ENCODE peak calls at places on chromosomes 3 and 15, in seven cellular contexts. L, J, B, O, F, T and X are unnamed samples.

GRCh38 chr15:71586463-71586862 is 223.9 kb upstream of the NR2E3 start:
- DNase-seq in T (no peak), J (no peak), O (no peak), L (no peak), F (no peak), B (no peak), X (no peak)

GRCh38 chr3:42780892-42781700 is 8.0 kb upstream of the CCDC13 start:
- DNase-seq in T (peak), J (peak), L (peak), B (peak), O (peak), F (peak), X (peak)

GRCh38 chr3:28645149-28645548 is 296.5 kb upstream of the AZI2 start:
- DNase-seq in F (no peak), J (no peak), T (no peak), L (no peak), O (no peak), B (no peak), X (no peak)

GRCh38 chr3:32820971-32821685 is 3.3 kb downstream of the TRIM71 start:
- DNase-seq in J (no peak), B (no peak), F (no peak), O (no peak), T (no peak), L (no peak), X (no peak)

GRCh38 chr3:46891132-46891531 is 13.6 kb downstream of the PTH1R start:
- DNase-seq in O (no peak), F (no peak), T (no peak), B (no peak), J (no peak), L (no peak), X (no peak)

GRCh38 chr15:82647045-82647834 is at the start of gene CPEB1:
- DNase-seq in L (no peak), F (no peak), J (peak), B (peak), T (peak), O (peak), X (no peak)

GRCh38 chr3:71111784-71112440 is 471.6 kb downstream of the FOXP1 start:
- DNase-seq in L (peak), T (no peak), J (peak), F (no peak), O (peak), B (peak), X (peak)

GRCh38 chr3:181278468-181279238 is 289.1 kb upstream of the DNAJC19 start:
- DNase-seq in B (no peak), J (no peak), O (no peak), T (no peak), L (no peak), F (peak), X (peak)

GRCh38 chr3:55157736-55158135 is 229.9 kb upstream of the LRTM1 start:
- DNase-seq in T (no peak), L (peak), O (no peak), B (peak), J (no peak), F (no peak), X (no peak)

GRCh38 chr3:160869825-160870224 is 113.8 kb downstream of the PPM1L start:
- DNase-seq in T (no peak), J (no peak), O (no peak), B (peak), F (no peak), L (peak), X (no peak)

GRCh38 chr3:39255503-39256325 is 24.1 kb downstream of the CX3CR1 start:
- DNase-seq in F (no peak), T (no peak), O (no peak), B (no peak), L (no peak), J (no peak), X (no peak)

GRCh38 chr3:54139630-54140029 is 17.3 kb downstream of the CACNA2D3 start:
- DNase-seq in B (no peak), T (no peak), F (no peak), J (no peak), L (no peak), O (no peak), X (no peak)

GRCh38 chr3:17553080-17553479 is 189.4 kb downstream of the TBC1D5 start:
- DNase-seq in L (no peak), J (peak), T (no peak), F (no peak), B (peak), O (no peak), X (peak)

GRCh38 chr15:56052389-56053045 is 59.1 kb upstream of the NEDD4 start:
- DNase-seq in J (peak), L (peak), O (peak), F (no peak), T (peak), B (peak), X (peak)

GRCh38 chr15:99366013-99366412 is 114.7 kb downstream of the LRRC28 start:
- DNase-seq in T (no peak), J (no peak), F (no peak), B (no peak), O (no peak), L (no peak), X (no peak)

GRCh38 chr15:99368743-99369142 is 117.5 kb downstream of the LRRC28 start:
- DNase-seq in J (no peak), F (no peak), L (no peak), O (no peak), B (no peak), T (no peak), X (no peak)

GRCh38 chr15:99361541-99362185 is 110.4 kb downstream of the LRRC28 start:
- DNase-seq in F (no peak), L (peak), T (peak), J (peak), O (peak), B (no peak), X (peak)

GRCh38 chr15:99369250-99369649 is 118.0 kb downstream of the LRRC28 start:
- DNase-seq in O (no peak), B (no peak), L (no peak), T (no peak), J (no peak), F (no peak), X (no peak)

DNA sequence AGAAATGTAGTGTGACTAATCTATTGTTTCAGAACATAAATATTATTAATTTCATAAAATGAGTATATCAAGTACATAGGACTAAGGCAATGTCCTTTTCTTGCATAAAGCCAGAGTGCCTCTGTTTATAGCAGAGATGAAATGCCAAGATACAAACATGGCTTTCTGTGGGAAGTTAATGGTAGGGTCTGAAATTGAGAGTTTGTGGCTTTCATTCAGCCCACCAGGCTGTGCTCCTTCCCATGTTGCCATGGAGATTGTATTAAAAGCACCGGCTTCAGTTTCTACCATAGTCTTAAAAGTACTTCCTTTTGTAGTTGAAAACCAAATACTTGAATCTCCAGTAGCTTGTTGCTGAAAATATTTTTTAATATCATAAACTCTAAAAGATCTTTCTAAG is 114.0 kb downstream of the LRRC28 start:
- DNase-seq in T (no peak), L (no peak), O (no peak), J (no peak), F (no peak), B (no peak), X (peak)
- H3K4me2 ChIP-seq in T (no peak), L (no peak), O (no peak), J (no peak), F (no peak), B (no peak), X (no peak)

DNA sequence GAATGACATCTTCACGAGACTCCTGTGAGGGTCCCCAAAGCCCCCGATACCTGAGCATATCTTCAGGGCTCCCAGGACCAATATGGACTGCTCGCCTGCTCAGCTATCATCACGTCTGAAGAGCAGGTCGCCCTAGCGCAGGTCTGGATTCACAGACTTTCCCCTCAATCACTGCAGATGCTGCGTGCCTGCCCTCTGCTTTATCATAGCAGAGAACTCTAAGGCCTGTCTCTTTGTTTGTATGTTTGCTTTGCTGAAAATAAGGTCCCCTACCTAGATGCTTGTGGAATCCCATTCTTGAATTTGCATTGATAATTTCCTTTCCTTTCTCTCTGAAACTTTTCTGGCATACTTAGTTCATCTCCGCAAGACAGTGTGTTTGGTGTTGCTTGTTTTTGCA is 140.3 kb upstream of the NSMCE3 start:
- DNase-seq in T (no peak), L (no peak), F (no peak), O (no peak), B (no peak), J (no peak), X (no peak)
- H3K4me2 ChIP-seq in T (no peak), L (no peak), F (no peak), O (no peak), B (no peak), J (no peak), X (no peak)

DNA sequence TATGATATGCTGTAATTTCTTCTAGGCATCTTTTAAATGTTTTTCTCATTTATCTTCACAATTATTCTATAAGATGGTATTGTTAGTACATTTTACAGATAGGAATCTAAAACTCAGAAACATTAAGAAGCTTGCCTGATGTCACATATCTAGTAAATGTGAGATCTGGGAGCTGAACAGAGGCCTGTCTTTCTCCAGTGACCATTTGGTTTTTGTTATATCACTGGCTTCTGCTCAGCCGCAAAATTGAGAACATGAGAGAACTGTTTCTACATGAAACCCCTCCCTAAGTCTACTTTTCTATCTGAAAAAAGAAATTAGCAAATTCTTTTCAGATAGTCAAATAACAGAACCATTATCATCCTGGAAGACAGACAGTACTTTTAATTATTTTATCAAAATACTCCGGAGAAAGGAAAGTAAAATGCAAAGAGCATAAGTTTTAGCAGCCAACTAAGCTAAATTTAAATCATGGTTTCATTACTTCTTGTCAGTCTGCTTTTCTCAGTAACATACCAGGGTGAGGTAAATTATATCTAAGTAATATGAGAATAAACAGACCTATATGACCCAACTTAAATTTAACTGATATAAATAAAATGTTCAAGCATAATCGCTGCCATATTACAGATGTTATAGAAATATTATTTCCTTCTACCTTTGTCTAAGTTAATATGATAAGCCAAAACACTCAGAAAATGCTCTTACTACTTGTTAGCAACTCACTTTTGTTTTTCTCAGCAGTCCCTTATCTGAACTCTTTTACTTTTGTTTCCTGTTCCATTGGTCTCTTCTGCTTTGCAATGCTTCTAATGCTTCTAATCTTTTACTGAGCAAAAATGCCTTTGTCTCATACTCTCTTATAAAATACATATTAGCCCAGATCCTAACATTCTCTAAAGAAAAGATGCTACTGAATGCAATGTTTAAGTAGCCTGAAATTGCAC is 68.0 kb upstream of the MBNL1 start:
- DNase-seq in F (no peak), B (no peak), T (peak), L (no peak), J (no peak), O (no peak), X (peak)
- H3K4me2 ChIP-seq in F (no peak), B (no peak), T (no peak), L (no peak), J (peak), O (peak), X (peak)

DNA sequence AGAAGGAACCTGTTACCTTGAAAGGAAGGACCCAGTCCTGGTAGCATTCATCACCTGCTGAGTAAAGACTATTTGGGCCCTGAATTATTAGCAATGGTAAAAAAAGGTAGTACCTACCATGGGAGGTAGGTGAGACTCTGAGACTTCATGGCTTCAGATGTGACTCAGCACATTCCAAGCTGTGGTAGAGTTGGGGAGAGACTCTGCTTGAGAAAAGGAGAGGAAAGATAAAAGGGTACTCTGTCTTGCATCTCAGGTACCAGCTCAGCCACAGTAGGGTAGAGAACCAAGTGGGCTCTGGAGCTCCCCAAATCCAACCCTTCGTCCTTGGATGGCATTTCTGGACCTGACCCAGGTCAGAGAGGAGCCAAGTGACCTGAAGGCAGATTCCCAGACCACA is 430.4 kb downstream of the TBL1XR1 start:
- DNase-seq in F (no peak), J (no peak), B (no peak), O (no peak), T (peak), L (peak), X (no peak)
- H3K4me2 ChIP-seq in F (no peak), J (no peak), B (no peak), O (no peak), T (no peak), L (peak), X (no peak)

GRCh38 chr3:1232276-1232675 is 139.5 kb downstream of the CNTN6 start:
- DNase-seq in L (no peak), F (no peak), T (peak), B (no peak), J (no peak), O (no peak), X (no peak)
- H3K4me2 ChIP-seq in L (no peak), F (no peak), T (no peak), B (no peak), J (no peak), O (no peak), X (no peak)

GRCh38 chr15:49471733-49472132 is 48.7 kb downstream of the FGF7 start:
- DNase-seq in L (no peak), B (no peak), T (no peak), J (no peak), O (no peak), F (no peak), X (no peak)
- H3K4me2 ChIP-seq in L (no peak), B (no peak), T (no peak), J (peak), O (no peak), F (no peak), X (no peak)